ENCODE peak calls at places on chromosomes 6 and 20, in nine cellular contexts. X is HT-29; A is GM20000; D is NCI-H1092; W is Caco-2; U is kidney tubule cell; V is T-helper 17 cell; Z is stimulated activated CD4-positive, alpha-beta T cell treated with anti-CD3 and anti-CD28 coated beads, Interleukin-2, amount 100 ng/mL, for 48 hours; E is NCI-H526 treated with DMSO at 0.1 percent for 48 hours. L is an unnamed sample.

GRCh38 chr6:26594730-26595632 is 1.8 kb upstream of the ABT1 start:
- DNase-seq in D (no peak), X (peak; percentile 69), A (no peak), W (peak; percentile 13), E (peak; percentile 4), V (no peak), Z (peak; percentile 56), U (peak; percentile 92), L (no peak)

GRCh38 chr6:169362501-169363121 is 109.0 kb upstream of the THBS2 start:
- DNase-seq in W (no peak), D (no peak), U (no peak), A (no peak), X (no peak), E (no peak), Z (no peak), V (no peak), L (no peak)

GRCh38 chr20:44805991-44806729 is 4.2 kb downstream of the RIMS4 start:
- DNase-seq in V (no peak), A (no peak), X (no peak), U (no peak), W (peak; percentile 48), E (no peak), D (peak; percentile 45), Z (no peak), L (no peak)

GRCh38 chr6:134074151-134074712 is 21.8 kb upstream of the SLC2A12 start:
- DNase-seq in Z (no peak), E (no peak), X (no peak), W (no peak), D (peak; percentile 91), V (no peak), A (no peak), U (no peak), L (peak; percentile 62)

GRCh38 chr6:141824258-141824795 is 308.4 kb upstream of the GJE1 start:
- DNase-seq in E (no peak), A (no peak), V (no peak), U (no peak), D (no peak), X (no peak), W (peak; percentile 7), Z (no peak), L (no peak)

GRCh38 chr6:44806656-44807055 is 419.1 kb downstream of the CDC5L start:
- DNase-seq in U (no peak), A (no peak), W (no peak), E (no peak), X (no peak), D (no peak), V (no peak), Z (no peak), L (no peak)

GRCh38 chr20:34753706-34754461 is 49.7 kb downstream of the TP53INP2 start:
- DNase-seq in Z (no peak), U (no peak), E (no peak), V (no peak), D (no peak), X (no peak), W (no peak), A (no peak), L (no peak)

GRCh38 chr6:75278474-75279077 is 6.0 kb downstream of the TMEM30A start:
- DNase-seq in X (no peak), A (no peak), W (no peak), E (no peak), D (no peak), U (peak; percentile 31), V (no peak), Z (no peak), L (no peak)

GRCh38 chr6:105628156-105628860 is 225.4 kb upstream of the PREP start:
- DNase-seq in D (no peak), U (no peak), W (no peak), E (no peak), Z (no peak), X (no peak), V (no peak), A (no peak), L (no peak)

GRCh38 chr6:1604347-1604990 is 5.2 kb upstream of the FOXC1 start:
- DNase-seq in V (peak; percentile 70), E (peak; percentile 27), Z (peak; percentile 70), X (peak; percentile 83), A (peak; percentile 91), W (peak; percentile 87), D (no peak), U (peak; percentile 69), L (peak; percentile 63)

GRCh38 chr6:96015791-96016776 is at the start of gene FUT9:
- DNase-seq in W (no peak), D (peak; percentile 87), A (no peak), E (peak; percentile 68), U (peak; percentile 5), V (no peak), X (no peak), Z (no peak), L (no peak)

L was measured in NCI-H2029.